ENCODE peak calls at places on chromosomes 1 and 21, in seven cellular contexts. Q, B, X, L, V, Y and Z are unnamed samples.

GRCh38 chr1:228490120-228491078 is 3.2 kb downstream of the RNF187 start:
- DNase-seq in L (peak), B (no peak), Y (no peak), V (no peak), X (no peak), Q (no peak), Z (no peak)

GRCh38 chr1:84997667-84998600 is 1.0 kb upstream of the MCOLN2 start:
- DNase-seq in L (peak), X (no peak), B (no peak), V (peak), Q (peak), Y (no peak), Z (no peak)

GRCh38 chr21:42019101-42019605 is 9.0 kb upstream of the ZBTB21 start:
- DNase-seq in Q (no peak), Y (no peak), X (no peak), L (no peak), V (no peak), B (no peak), Z (no peak)

GRCh38 chr1:109532365-109533136 is 7.1 kb upstream of the GPR61 start:
- DNase-seq in Q (peak), Y (peak), L (peak), X (peak), B (peak), V (peak), Z (peak)

GRCh38 chr1:246280551-246280950 is 226.5 kb downstream of the SMYD3 start:
- DNase-seq in B (no peak), V (peak), Q (no peak), L (peak), X (no peak), Y (no peak), Z (no peak)

GRCh38 chr1:227120827-227121226 is 180.7 kb downstream of the COQ8A start:
- DNase-seq in V (no peak), B (no peak), L (no peak), Y (no peak), X (no peak), Q (no peak), Z (no peak)

GRCh38 chr1:198416276-198416675 is 124.2 kb downstream of the ATP6V1G3 start:
- DNase-seq in B (no peak), L (peak), Q (no peak), X (no peak), Y (no peak), V (no peak), Z (no peak)

GRCh38 chr1:151968058-151968457 is 25.6 kb downstream of the S100A10 start:
- DNase-seq in B (no peak), V (peak), X (no peak), L (peak), Y (no peak), Q (peak), Z (peak)

GRCh38 chr1:32954183-32954582 is 10.4 kb downstream of the RNF19B start:
- DNase-seq in B (no peak), X (no peak), Y (no peak), L (peak), V (no peak), Q (no peak), Z (no peak)

GRCh38 chr1:113123737-113124136 is 50.7 kb downstream of the LRIG2 start:
- DNase-seq in L (peak), X (no peak), Y (no peak), Q (no peak), V (no peak), B (no peak), Z (no peak)

GRCh38 chr21:36166705-36167104 is 10.1 kb downstream of the DOP1B start:
- DNase-seq in V (no peak), Y (no peak), Q (no peak), B (no peak), L (no peak), X (no peak), Z (no peak)

GRCh38 chr1:11845641-11846335 is 1.8 kb downstream of the NPPA start:
- DNase-seq in X (no peak), L (peak), Y (no peak), Q (no peak), B (no peak), V (peak), Z (no peak)

GRCh38 chr1:109783436-109783835 is 19.7 kb upstream of the EPS8L3 start:
- DNase-seq in L (peak), B (no peak), Q (no peak), X (no peak), V (no peak), Y (no peak), Z (peak)

GRCh38 chr1:181141431-181141910 is 53.0 kb downstream of the IER5 start:
- DNase-seq in Q (no peak), X (no peak), V (no peak), L (peak), B (peak), Y (peak), Z (peak)

GRCh38 chr1:166197141-166197540 is 30.3 kb upstream of the FAM78B start:
- DNase-seq in Y (no peak), Q (no peak), B (no peak), L (no peak), V (no peak), X (no peak), Z (no peak)

GRCh38 chr1:204936765-204937164 is 66.1 kb downstream of the NFASC start:
- DNase-seq in V (no peak), Q (no peak), Y (no peak), B (no peak), X (no peak), L (no peak), Z (no peak)

GRCh38 chr21:43273016-43273707 is 104.4 kb downstream of the CRYAA start:
- DNase-seq in L (no peak), X (no peak), B (no peak), V (no peak), Y (no peak), Q (no peak), Z (no peak)

GRCh38 chr1:8408151-8408839 is 90.4 kb downstream of the SLC45A1 start:
- DNase-seq in V (no peak), X (no peak), L (peak), Y (no peak), Q (no peak), B (peak), Z (no peak)

GRCh38 chr1:113783254-113784103 is 24.2 kb upstream of the PHTF1 start:
- DNase-seq in B (no peak), Q (peak), X (peak), Y (no peak), L (peak), V (no peak), Z (no peak)

GRCh38 chr21:45152265-45152746 is 77.9 kb downstream of the ADARB1 start:
- DNase-seq in V (peak), X (peak), Q (peak), L (no peak), Y (peak), B (peak), Z (no peak)

GRCh38 chr1:97006044-97006676 is 284.6 kb downstream of the PTBP2 start:
- DNase-seq in Y (no peak), V (peak), L (peak), X (peak), B (peak), Q (no peak), Z (peak)

GRCh38 chr1:218671573-218671972 is 326.4 kb downstream of the TGFB2 start:
- DNase-seq in X (no peak), V (no peak), Y (no peak), L (no peak), Q (no peak), B (no peak), Z (no peak)

GRCh38 chr1:215599418-215599817 is 32.3 kb downstream of the KCTD3 start:
- DNase-seq in Y (no peak), B (no peak), L (peak), X (no peak), V (no peak), Q (no peak), Z (no peak)

GRCh38 chr1:107877092-107877491 is 87.9 kb downstream of the VAV3 start:
- DNase-seq in V (no peak), Q (no peak), Y (no peak), X (no peak), L (peak), B (no peak), Z (peak)

GRCh38 chr1:112520166-112520565 is 11.4 kb downstream of the WNT2B start:
- DNase-seq in L (no peak), Y (no peak), V (no peak), Q (no peak), B (no peak), X (no peak), Z (no peak)

GRCh38 chr1:24905979-24906720 is 23.9 kb downstream of the RUNX3 start:
- DNase-seq in B (no peak), V (no peak), Y (no peak), X (no peak), L (no peak), Q (no peak), Z (no peak)

GRCh38 chr1:50502147-50502546 is 78.9 kb upstream of the DMRTA2 start:
- DNase-seq in B (no peak), L (no peak), Q (no peak), V (no peak), X (no peak), Y (no peak), Z (no peak)

GRCh38 chr1:62725255-62725654 is 37.1 kb upstream of the DOCK7 start:
- DNase-seq in Y (no peak), Q (no peak), B (no peak), X (no peak), V (no peak), L (peak), Z (no peak)

GRCh38 chr1:4058706-4059105 is 158.6 kb upstream of the C1orf174 start:
- DNase-seq in Q (no peak), B (no peak), L (no peak), X (no peak), Y (no peak), V (no peak), Z (no peak)

GRCh38 chr1:11714831-11715574 is 20.9 kb upstream of the AGTRAP start:
- DNase-seq in Q (no peak), Y (no peak), X (no peak), B (no peak), L (no peak), V (peak), Z (no peak)

GRCh38 chr1:24058671-24059455 is 53.1 kb downstream of the MYOM3 start:
- DNase-seq in Q (no peak), B (no peak), V (no peak), X (no peak), L (no peak), Y (no peak), Z (no peak)

GRCh38 chr21:39612233-39613028 is at the start of gene B3GALT5:
- DNase-seq in L (no peak), V (no peak), X (peak), B (no peak), Q (no peak), Y (no peak), Z (no peak)

GRCh38 chr1:43879414-43879813 is 54.2 kb upstream of the ARTN start:
- DNase-seq in X (no peak), Q (no peak), L (peak), V (no peak), B (no peak), Y (no peak), Z (peak)

GRCh38 chr21:44572959-44573583 is 458 bp upstream of the KRTAP10-4 start:
- DNase-seq in L (peak), V (no peak), Y (no peak), B (peak), X (no peak), Q (no peak), Z (no peak)

GRCh38 chr1:169250795-169251194 is 116.8 kb downstream of the NME7 start:
- DNase-seq in Q (no peak), Y (no peak), V (no peak), B (no peak), L (no peak), X (no peak), Z (no peak)

GRCh38 chr1:70840260-70840953 is 207.2 kb downstream of the PTGER3 start:
- DNase-seq in L (no peak), Y (no peak), V (no peak), Q (no peak), B (no peak), X (no peak), Z (peak)